ENCODE peak calls at places on chromosomes 4 and X, in four cellular contexts. H is fibroblast of lung, N is mammary epithelial cell, P is pancreas. D is an unnamed sample.

GRCh38 chrX:25858273-25858880 is 279.8 kb upstream of the MAGEB18 start:
- DNase-seq in H (peak; percentile 1), N (no peak), P (no peak), D (no peak)

GRCh38 chrX:143873343-143873742 is 10.5 kb upstream of the UBE2NL start:
- DNase-seq in H (peak; percentile 28), N (peak; percentile 58), P (no peak), D (no peak)

GRCh38 chr4:16029329-16029728 is 54.5 kb downstream of the PROM1 start:
- DNase-seq in H (peak; percentile 82), N (no peak), P (no peak), D (no peak)

GRCh38 chr4:31518796-31519250 is 798.7 kb downstream of the PCDH7 start:
- DNase-seq in H (peak; percentile 69), N (peak; percentile 21), P (no peak), D (no peak)

GRCh38 chrX:119690921-119691716 is 1.8 kb downstream of the SEPTIN6 start:
- DNase-seq in H (peak; percentile 52), N (peak; percentile 8), P (no peak), D (no peak)

GRCh38 chrX:119427024-119427794 is 28.1 kb downstream of the SLC25A43 start:
- DNase-seq in H (peak; percentile 67), N (no peak), P (no peak), D (no peak)

GRCh38 chr4:22187203-22187835 is 238.7 kb upstream of the KCNIP4 start:
- DNase-seq in H (no peak), N (peak; percentile 71), P (no peak), D (no peak)

GRCh38 chr4:118265312-118266144 is 87.3 kb downstream of the PRSS12 start:
- DNase-seq in H (peak; percentile 23), N (peak; percentile 35), P (peak; percentile 77), D (peak; percentile 46)

GRCh38 chr4:67721770-67722597 is 21.0 kb upstream of the UBA6 start:
- DNase-seq in H (peak; percentile 83), N (peak; percentile 95), P (no peak), D (no peak)

GRCh38 chr4:173536808-173537429 is 6.9 kb upstream of the HAND2 start:
- DNase-seq in H (no peak), N (no peak), P (no peak), D (no peak)

GRCh38 chr4:38082424-38083374 is 122.5 kb downstream of the PTTG2 start:
- DNase-seq in H (peak; percentile 89), N (no peak), P (no peak), D (no peak)
- H3K4me1 ChIP-seq in H (peaks cover 22% of the 10 kb centered on the region), N (peaks cover 12% of the 10 kb centered on the region), P (peaks cover 50% of the 10 kb centered on the region), D (no peaks in the 10 kb centered on the region)

DNA sequence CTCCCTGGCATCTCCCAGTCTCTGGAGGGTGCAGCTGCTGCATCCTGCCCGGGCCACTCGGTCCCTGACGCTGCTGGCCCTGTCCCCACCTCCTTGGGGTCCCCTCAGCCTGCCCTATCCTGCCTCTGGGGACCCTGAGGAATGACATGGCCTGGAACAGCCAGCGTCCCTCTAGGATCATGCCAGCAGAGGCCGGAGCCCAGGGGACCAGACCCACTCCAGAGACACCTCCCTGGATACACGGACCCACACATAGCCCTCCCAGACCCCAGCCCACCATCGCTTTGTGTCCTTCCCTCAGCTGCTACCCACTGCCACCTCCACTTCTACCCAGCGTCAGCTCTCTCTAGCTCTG is 35.5 kb downstream of the CPLX1 start:
- DNase-seq in H (no peak), N (no peak), P (no peak), D (no peak)
- H3K4me1 ChIP-seq in H (no peaks in the 10 kb centered on the region), N (peaks cover 11% of the 10 kb centered on the region), P (peaks cover 7% of the 10 kb centered on the region), D (peaks cover 27% of the 10 kb centered on the region)

GRCh38 chrX:39309721-39310152 is 508.5 kb downstream of the MID1IP1 start:
- DNase-seq in H (peak; percentile 68), N (peak; percentile 9), P (no peak), D (no peak)
- H3K4me1 ChIP-seq in H (no peaks in the 10 kb centered on the region), N (no peaks in the 10 kb centered on the region), P (no peaks in the 10 kb centered on the region), D (no peaks in the 10 kb centered on the region)

GRCh38 chrX:96590403-96590802 is 94.2 kb upstream of the DIAPH2 start:
- DNase-seq in H (no peak), N (no peak), P (no peak), D (no peak)

GRCh38 chrX:96591418-96591817 is 93.2 kb upstream of the DIAPH2 start:
- DNase-seq in H (no peak), N (no peak), P (no peak), D (no peak)
- H3K4me1 ChIP-seq in H (no peaks in the 10 kb centered on the region), N (no peaks in the 10 kb centered on the region), P (no peaks in the 10 kb centered on the region), D (no peaks in the 10 kb centered on the region)

D was measured in left lung.